ENCODE peak calls at places on chromosomes 16 and 17, in nine cellular contexts. E is endodermal cell, Y is heart left ventricle, R is colonic mucosa, O is uterus, J is heart right ventricle, D is psoas muscle, V is suprapubic skin, S is fibroblast of lung. P is an unnamed sample. For H3K4me1 and H3K36me3, the result is how much of the 10 kb centered on the place peaks cover.

GRCh38 chr17:75738218-75738802 is 17.1 kb downstream of the ITGB4 start:
- DNase-seq in E (peak), Y (no peak), R (no peak), O (no peak), J (no peak), D (peak), V (no peak), S (no peak), P (no peak)

GRCh38 chr17:51651513-51652298 is 391.4 kb downstream of the UTP18 start:
- DNase-seq in E (no peak), Y (no peak), R (no peak), O (no peak), J (no peak), D (peak), V (no peak), S (no peak), P (no peak)

GRCh38 chr17:73901661-73902415 is 257.6 kb upstream of the SDK2 start:
- DNase-seq in E (peak), Y (peak), R (peak), O (no peak), J (peak), D (peak), V (no peak), S (no peak), P (no peak)

GRCh38 chr16:5938607-5939006 is 841.0 kb upstream of the EEF2KMT start:
- DNase-seq in E (no peak), Y (no peak), R (no peak), O (no peak), J (no peak), D (no peak), V (no peak), S (no peak), P (no peak)

GRCh38 chr16:57530531-57531252 is 5.7 kb downstream of the CCDC102A start:
- DNase-seq in E (peak), Y (no peak), R (no peak), O (peak), J (no peak), D (no peak), V (peak), S (no peak), P (no peak)

GRCh38 chr17:1031711-1032110 is 34.8 kb downstream of the TIMM22 start:
- DNase-seq in E (peak), Y (peak), R (peak), O (peak), J (peak), D (peak), V (no peak), S (peak), P (no peak)

GRCh38 chr16:14285542-14286380 is 214.6 kb downstream of the MRTFB start:
- DNase-seq in E (peak), Y (peak), R (peak), O (peak), J (peak), D (peak), V (peak), S (peak), P (peak)

GRCh38 chr17:74736423-74737298 is at the start of gene RAB37:
- DNase-seq in E (peak), Y (no peak), R (peak), O (no peak), J (peak), D (peak), V (no peak), S (no peak), P (no peak)

GRCh38 chr17:30520436-30520835 is 43.2 kb downstream of the GOSR1 start:
- DNase-seq in E (no peak), Y (no peak), R (no peak), O (no peak), J (no peak), D (no peak), V (no peak), S (peak), P (no peak)

GRCh38 chr16:53219795-53220194 is 165.0 kb downstream of the CHD9 start:
- DNase-seq in E (no peak), Y (no peak), R (no peak), O (no peak), J (no peak), D (no peak), V (no peak), S (no peak), P (no peak)

GRCh38 chr17:74532115-74532514 is 840 bp upstream of the CD300LB start:
- DNase-seq in E (peak), Y (peak), R (peak), O (peak), J (no peak), D (no peak), V (peak), S (no peak), P (no peak)

GRCh38 chr16:30490210-30490609 is 17.7 kb downstream of the ITGAL start:
- DNase-seq in E (no peak), Y (no peak), R (no peak), O (no peak), J (no peak), D (no peak), V (no peak), S (no peak), P (no peak)

GRCh38 chr17:49901460-49902331 is 53.8 kb upstream of the TAC4 start:
- DNase-seq in E (peak), Y (no peak), R (no peak), O (no peak), J (no peak), D (no peak), V (no peak), S (no peak), P (no peak)

GRCh38 chr16:12675852-12676251 is 127.8 kb downstream of the CPPED1 start:
- DNase-seq in E (no peak), Y (no peak), R (no peak), O (no peak), J (no peak), D (no peak), V (no peak), S (peak), P (no peak)

GRCh38 chr17:36463916-36464764 is 22.3 kb upstream of the ZNHIT3 start:
- DNase-seq in E (peak), Y (peak), R (peak), O (no peak), J (peak), D (peak), V (no peak), S (peak), P (no peak)

GRCh38 chr17:28967240-28968135 is 16.2 kb upstream of the PHF12 start:
- DNase-seq in E (peak), Y (no peak), R (no peak), O (no peak), J (no peak), D (no peak), V (no peak), S (peak), P (no peak)

GRCh38 chr17:2105663-2106062 is 50.8 kb downstream of the HIC1 start:
- DNase-seq in E (no peak), Y (no peak), R (no peak), O (no peak), J (no peak), D (no peak), V (no peak), S (no peak), P (no peak)

GRCh38 chr17:2266045-2266864 is 37.3 kb downstream of the SMG6 start:
- DNase-seq in E (no peak), Y (no peak), R (peak), O (no peak), J (no peak), D (no peak), V (no peak), S (no peak), P (no peak)

GRCh38 chr17:19766016-19766415 is 17.9 kb upstream of the ALDH3A1 start:
- DNase-seq in E (no peak), Y (no peak), R (no peak), O (no peak), J (no peak), D (no peak), V (no peak), S (no peak), P (no peak)

GRCh38 chr16:79814124-79814523 is 213.6 kb upstream of the MAF start:
- DNase-seq in E (no peak), Y (no peak), R (no peak), O (no peak), J (no peak), D (no peak), V (no peak), S (no peak), P (no peak)

GRCh38 chr17:77839324-77840155 is 119.0 kb upstream of the TNRC6C start:
- DNase-seq in E (peak), Y (no peak), R (peak), O (no peak), J (no peak), D (no peak), V (no peak), S (no peak), P (no peak)

GRCh38 chr16:66830422-66831404 is at the start of gene NAE1:
- DNase-seq in E (peak), Y (peak), R (peak), O (peak), J (peak), D (peak), V (peak), S (peak), P (no peak)

GRCh38 chr16:82181456-82182185 is 11.6 kb upstream of the MPHOSPH6 start:
- DNase-seq in E (no peak), Y (no peak), R (no peak), O (no peak), J (no peak), D (no peak), V (no peak), S (no peak), P (no peak)

GRCh38 chr17:82241183-82241925 is 12.5 kb downstream of the SLC16A3 start:
- DNase-seq in E (no peak), Y (peak), R (peak), O (peak), J (peak), D (peak), V (peak), S (peak), P (peak)
- H3K4me1 ChIP-seq in E (under half), Y (half or more), R (half or more), O (under half), J (half or more), D (half or more), V (half or more), S (under half), P (half or more)

DNA sequence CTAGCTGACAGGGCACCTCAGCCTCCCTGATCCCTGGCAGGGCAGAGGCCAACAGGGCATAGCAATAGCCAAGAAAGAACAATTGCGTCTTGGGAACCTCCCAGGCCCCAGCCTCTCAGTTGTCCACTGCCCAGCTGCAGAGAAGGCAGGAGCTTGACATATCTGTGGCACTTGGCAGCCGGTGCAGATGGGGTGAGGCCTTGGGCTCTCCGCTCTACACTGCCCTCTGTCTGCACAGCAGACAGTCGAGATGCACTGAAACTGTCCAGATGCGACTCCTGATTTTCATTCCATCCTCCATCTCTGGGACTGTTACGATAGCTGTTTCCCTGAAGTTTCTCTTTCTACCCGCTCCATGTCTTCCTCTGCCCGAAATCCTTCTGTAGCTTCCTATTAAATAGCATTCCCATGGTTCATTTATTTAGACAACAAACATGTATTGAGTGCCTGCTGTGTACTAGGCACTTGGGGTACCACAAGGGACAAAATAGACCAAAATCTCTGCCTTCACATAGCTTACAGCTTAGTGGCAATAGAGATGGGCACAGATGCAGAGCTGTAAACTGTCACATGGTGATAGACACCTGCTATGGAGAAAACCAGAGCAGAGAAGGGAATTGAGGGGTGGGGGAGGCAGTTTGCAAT is 3.3 kb downstream of the POLR3E start:
- DNase-seq in E (peak), Y (peak), R (peak), O (no peak), J (peak), D (peak), V (no peak), S (peak), P (no peak)
- H3K36me3 ChIP-seq in E (under half), Y (under half), R (under half), O (under half), J (under half), D (under half), V (under half), S (under half), P (under half)

GRCh38 chr17:44094701-44095387 is 24.3 kb downstream of the G6PC3 start:
- DNase-seq in E (no peak), Y (no peak), R (no peak), O (no peak), J (no peak), D (no peak), V (no peak), S (no peak), P (no peak)

GRCh38 chr17:44095388-44095646 is 24.8 kb downstream of the G6PC3 start:
- DNase-seq in E (no peak), Y (no peak), R (no peak), O (no peak), J (no peak), D (no peak), V (no peak), S (no peak), P (no peak)

GRCh38 chr17:44097110-44097810 is 26.2 kb downstream of the HDAC5 start:
- DNase-seq in E (no peak), Y (peak), R (no peak), O (no peak), J (peak), D (peak), V (no peak), S (peak), P (no peak)

GRCh38 chr17:44093231-44093900 is 22.8 kb downstream of the G6PC3 start:
- DNase-seq in E (no peak), Y (no peak), R (no peak), O (no peak), J (no peak), D (no peak), V (no peak), S (no peak), P (no peak)

DNA sequence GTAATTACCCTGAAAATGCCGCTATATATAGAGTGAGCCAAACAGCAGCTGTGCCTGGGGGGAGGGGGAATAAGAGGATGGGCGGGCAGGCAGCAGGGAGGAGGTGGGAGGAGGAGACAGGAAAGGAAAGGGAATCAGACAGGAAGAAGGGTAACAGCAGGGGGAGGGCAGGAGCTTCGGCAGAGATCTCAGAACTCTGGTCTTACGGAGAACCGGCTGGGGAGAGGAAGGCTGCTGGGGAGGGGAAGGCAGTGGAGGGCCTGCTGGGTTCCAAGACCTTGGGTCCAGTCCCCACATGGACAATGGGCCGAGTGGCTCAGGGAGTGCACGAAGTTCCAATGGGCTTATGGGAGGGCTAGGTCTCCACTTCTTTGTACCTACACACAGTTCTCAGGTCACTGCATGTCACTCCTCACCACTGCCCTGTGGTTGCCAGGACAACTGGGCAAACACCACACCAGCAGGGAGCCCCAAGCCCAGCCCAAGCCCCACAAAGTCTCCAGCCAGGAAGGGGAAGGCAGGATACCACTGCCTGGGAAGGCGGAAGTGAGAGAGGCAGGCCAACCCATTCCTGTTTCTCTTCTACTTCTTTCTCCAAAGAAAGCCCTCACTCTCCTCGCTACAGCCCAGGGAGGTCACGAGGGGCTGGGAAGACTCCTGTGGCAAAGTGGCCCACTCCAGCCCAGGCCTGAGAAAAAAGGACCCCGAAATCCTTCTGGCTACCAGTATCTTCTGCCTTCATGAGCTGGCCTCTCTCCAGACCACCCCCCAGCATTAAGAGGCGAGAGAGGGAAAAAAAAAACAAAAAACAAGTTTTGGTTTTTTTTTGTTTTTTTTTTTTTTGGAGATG is 25.3 kb downstream of the G6PC3 start:
- DNase-seq in E (peak), Y (peak), R (peak), O (peak), J (peak), D (peak), V (no peak), S (peak), P (no peak)
- H3K4me3 ChIP-seq in E (peak), Y (no peak), R (no peak), O (peak), J (peak), D (peak), V (peak), S (peak), P (peak)

GRCh38 chr17:6686026-6686425 is 27.1 kb downstream of the SLC13A5 start:
- DNase-seq in E (no peak), Y (no peak), R (no peak), O (no peak), J (no peak), D (no peak), V (no peak), S (no peak), P (no peak)

GRCh38 chr17:6683730-6684459 is 29.3 kb downstream of the SLC13A5 start:
- DNase-seq in E (no peak), Y (no peak), R (no peak), O (no peak), J (no peak), D (no peak), V (no peak), S (no peak), P (no peak)

GRCh38 chr17:6683081-6683684 is 30.0 kb downstream of the SLC13A5 start:
- DNase-seq in E (no peak), Y (no peak), R (no peak), O (no peak), J (no peak), D (no peak), V (no peak), S (no peak), P (no peak)

GRCh38 chr17:6684460-6684783 is 28.7 kb downstream of the SLC13A5 start:
- DNase-seq in E (peak), Y (no peak), R (no peak), O (no peak), J (no peak), D (no peak), V (no peak), S (no peak), P (no peak)

DNA sequence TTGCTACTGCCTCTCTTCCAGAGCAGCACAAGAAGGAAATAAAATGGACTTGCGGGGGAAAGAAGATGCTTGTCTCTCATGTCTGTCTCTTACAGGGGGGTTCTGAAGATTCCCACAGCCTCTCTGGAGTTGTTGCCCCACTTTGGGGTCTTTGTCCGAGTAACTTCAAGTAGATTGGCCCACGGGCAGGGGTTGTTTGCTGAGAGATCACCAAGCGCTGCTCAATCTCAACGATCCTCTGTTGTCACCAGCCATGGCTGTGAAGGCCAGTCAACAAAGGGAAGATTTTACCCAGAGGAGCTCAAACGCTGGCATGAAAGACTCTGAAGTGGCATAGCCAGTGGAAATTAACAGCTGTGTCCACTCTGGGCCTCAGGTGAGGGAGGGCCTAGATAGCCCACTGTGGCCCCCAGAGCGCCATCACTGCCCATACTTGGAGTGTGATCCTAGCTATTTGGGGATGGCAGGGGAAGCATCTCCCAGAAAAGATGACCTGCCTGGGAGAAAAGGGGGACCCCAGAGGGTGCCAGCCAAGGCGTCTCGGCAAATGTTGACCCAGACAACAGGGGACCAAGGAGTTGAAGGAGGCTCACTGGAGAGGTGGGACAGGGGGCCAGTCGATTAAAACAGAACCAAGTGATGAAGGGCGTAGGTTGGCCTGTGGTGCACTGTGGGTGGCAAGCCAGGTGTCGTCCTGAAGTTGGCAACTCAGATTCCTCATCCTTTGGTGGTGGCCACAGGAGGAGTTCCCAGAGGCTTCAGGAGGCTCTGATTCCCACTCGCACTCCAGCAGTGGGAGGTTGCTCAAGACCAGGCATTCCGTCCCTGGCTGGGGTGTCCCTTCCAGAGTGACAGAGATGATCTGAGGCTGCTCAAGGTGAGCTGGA is 28.0 kb downstream of the SLC13A5 start:
- DNase-seq in E (peak), Y (no peak), R (no peak), O (no peak), J (no peak), D (no peak), V (no peak), S (no peak), P (no peak)
- H3K4me1 ChIP-seq in E (under half), Y (under half), R (under half), O (under half), J (under half), D (under half), V (under half), S (under half), P (under half)